ENCODE peak calls at places on chromosomes 3 and 15, in five cellular contexts. Y is upper lobe of right lung, H is small intestine, P is H1, Z is breast epithelium. R is an unnamed sample.

GRCh38 chr15:59268199-59268979 is 61.7 kb downstream of the LDHAL6B start:
- DNase-seq in Y (no peak), H (no peak), P (no peak), Z (no peak), R (no peak)

GRCh38 chr3:143207338-143207961 is 87.9 kb downstream of the CHST2 start:
- DNase-seq in Y (no peak), H (no peak), P (no peak), Z (no peak), R (no peak)

GRCh38 chr3:4950351-4950784 is 28.9 kb upstream of the BHLHE40 start:
- DNase-seq in Y (no peak), H (no peak), P (no peak), Z (no peak), R (no peak)

GRCh38 chr3:4993276-4994143 is 14.3 kb downstream of the BHLHE40 start:
- DNase-seq in Y (no peak), H (no peak), P (no peak), Z (peak; percentile 10), R (no peak)

GRCh38 chr3:177208223-177208622 is 10.9 kb upstream of the TBL1XR1 start:
- DNase-seq in Y (no peak), H (no peak), P (no peak), Z (no peak), R (no peak)

GRCh38 chr3:73036694-73037368 is 24.6 kb upstream of the EBLN2 start:
- DNase-seq in Y (no peak), H (no peak), P (no peak), Z (no peak), R (no peak)

GRCh38 chr3:140296796-140297352 is 361.9 kb downstream of the CLSTN2 start:
- DNase-seq in Y (no peak), H (no peak), P (no peak), Z (no peak), R (no peak)

GRCh38 chr15:98942966-98943584 is 64.5 kb downstream of the PGPEP1L start:
- DNase-seq in Y (no peak), H (no peak), P (no peak), Z (no peak), R (no peak)

GRCh38 chr15:29268706-29269484 is 727 bp downstream of the NSMCE3 start:
- DNase-seq in Y (peak; percentile 68), H (peak; percentile 49), P (no peak), Z (peak; percentile 30), R (peak; percentile 47)

GRCh38 chr3:162376761-162377160 is 880.2 kb downstream of the OTOL1 start:
- DNase-seq in Y (no peak), H (no peak), P (no peak), Z (no peak), R (no peak)

GRCh38 chr15:99167201-99167600 is 62.3 kb downstream of the SYNM start:
- DNase-seq in Y (no peak), H (no peak), P (no peak), Z (no peak), R (no peak)

GRCh38 chr3:137263982-137264777 is 306.4 kb downstream of the IL20RB start:
- DNase-seq in Y (no peak), H (no peak), P (no peak), Z (no peak), R (peak; percentile 7)

GRCh38 chr3:39192490-39193092 is at the start of gene XIRP1:
- DNase-seq in Y (no peak), H (no peak), P (no peak), Z (no peak), R (no peak)

GRCh38 chr3:33775363-33775762 is 23.1 kb upstream of the PDCD6IP start:
- DNase-seq in Y (no peak), H (no peak), P (no peak), Z (no peak), R (no peak)

GRCh38 chr3:165279471-165279870 is 83.3 kb upstream of the SLITRK3 start:
- DNase-seq in Y (no peak), H (no peak), P (no peak), Z (no peak), R (no peak)

GRCh38 chr15:38941399-38941953 is 376.9 kb upstream of the RASGRP1 start:
- DNase-seq in Y (no peak), H (peak; percentile 56), P (no peak), Z (no peak), R (no peak)

GRCh38 chr3:58690490-58690889 is 23.9 kb upstream of the FAM3D start:
- DNase-seq in Y (no peak), H (peak; percentile 81), P (no peak), Z (no peak), R (no peak)

GRCh38 chr15:55255714-55256113 is 33.9 kb downstream of the RAB27A start:
- DNase-seq in Y (no peak), H (peak; percentile 56), P (no peak), Z (no peak), R (no peak)

GRCh38 chr15:83380682-83381081 is 66.5 kb upstream of the SH3GL3 start:
- DNase-seq in Y (peak; percentile 70), H (peak; percentile 9), P (no peak), Z (peak; percentile 66), R (peak; percentile 8)

GRCh38 chr15:24898715-24899278 is 56.0 kb upstream of the SNRPN start:
- DNase-seq in Y (no peak), H (no peak), P (peak; percentile 34), Z (no peak), R (no peak)

GRCh38 chr15:91032919-91033803 is 10.8 kb upstream of the VPS33B start:
- DNase-seq in Y (peak; percentile 91), H (peak; percentile 90), P (peak; percentile 82), Z (peak; percentile 25), R (peak; percentile 88)

GRCh38 chr15:45387379-45388007 is 9.1 kb upstream of the GATM start:
- DNase-seq in Y (no peak), H (peak; percentile 51), P (no peak), Z (no peak), R (no peak)

GRCh38 chr3:71251156-71251775 is 332.3 kb downstream of the FOXP1 start:
- DNase-seq in Y (no peak), H (no peak), P (no peak), Z (no peak), R (no peak)

GRCh38 chr3:47133641-47134040 is 30.3 kb downstream of the SETD2 start:
- DNase-seq in Y (no peak), H (no peak), P (no peak), Z (no peak), R (no peak)

GRCh38 chr3:135145581-135145980 is 350.5 kb downstream of the EPHB1 start:
- DNase-seq in Y (no peak), H (no peak), P (no peak), Z (no peak), R (no peak)

DNA sequence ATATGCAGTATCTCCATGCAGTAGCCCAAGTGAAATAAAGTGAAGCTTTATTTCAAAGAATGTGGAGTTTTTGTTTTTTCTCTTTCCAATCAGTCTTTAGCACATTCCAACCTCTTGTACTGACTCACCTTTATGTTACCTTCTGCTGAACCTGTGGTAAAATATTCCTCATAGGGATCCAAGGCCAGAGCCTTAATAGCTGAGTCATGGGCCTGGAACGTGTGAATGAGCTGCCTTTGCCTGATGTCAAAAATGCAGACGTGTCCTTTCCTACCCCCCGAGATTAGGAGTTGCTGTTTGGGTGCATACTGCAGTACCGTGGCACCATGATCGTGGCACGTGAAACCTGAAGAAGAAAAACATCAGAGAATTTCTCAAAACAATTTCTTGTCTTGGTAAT is 108.5 kb downstream of the GLDN start:
- DNase-seq in Y (no peak), H (no peak), P (no peak), Z (no peak), R (no peak)
- H3K4me3 ChIP-seq in Y (no peak overlapping the region), H (no peak overlapping the region), P (no peak overlapping the region), Z (no peak overlapping the region), R (no peak overlapping the region)

GRCh38 chr3:129558772-129559564 is 16.0 kb downstream of the H1-8 start:
- DNase-seq in Y (no peak), H (no peak), P (peak; percentile 15), Z (no peak), R (no peak)

GRCh38 chr3:129559565-129560079 is 16.6 kb downstream of the H1-8 start:
- DNase-seq in Y (no peak), H (no peak), P (no peak), Z (no peak), R (no peak)

GRCh38 chr3:129561619-129562248 is 18.8 kb downstream of the H1-8 start:
- DNase-seq in Y (no peak), H (no peak), P (no peak), Z (no peak), R (no peak)

GRCh38 chr3:129560931-129561594 is 18.1 kb downstream of the H1-8 start:
- DNase-seq in Y (peak; percentile 82), H (no peak), P (no peak), Z (peak; percentile 30), R (peak; percentile 57)

GRCh38 chr3:129560269-129560787 is 17.4 kb downstream of the H1-8 start:
- DNase-seq in Y (no peak), H (no peak), P (no peak), Z (no peak), R (no peak)
- H3K4me3 ChIP-seq in Y (no peak overlapping the region), H (no peak overlapping the region), P (no peak overlapping the region), Z (no peak overlapping the region), R (no peak overlapping the region)

GRCh38 chr3:42707620-42708355 is 5.2 kb upstream of the HHATL start:
- DNase-seq in Y (peak; percentile 46), H (no peak), P (no peak), Z (no peak), R (no peak)

GRCh38 chr3:42704136-42704841 is 1.7 kb upstream of the HHATL start:
- DNase-seq in Y (no peak), H (no peak), P (no peak), Z (no peak), R (no peak)

GRCh38 chr3:42706721-42707619 is 4.4 kb upstream of the HHATL start:
- DNase-seq in Y (peak; percentile 47), H (no peak), P (no peak), Z (no peak), R (no peak)

GRCh38 chr3:42705039-42705767 is 2.6 kb upstream of the HHATL start:
- DNase-seq in Y (peak; percentile 51), H (no peak), P (no peak), Z (no peak), R (no peak)

DNA sequence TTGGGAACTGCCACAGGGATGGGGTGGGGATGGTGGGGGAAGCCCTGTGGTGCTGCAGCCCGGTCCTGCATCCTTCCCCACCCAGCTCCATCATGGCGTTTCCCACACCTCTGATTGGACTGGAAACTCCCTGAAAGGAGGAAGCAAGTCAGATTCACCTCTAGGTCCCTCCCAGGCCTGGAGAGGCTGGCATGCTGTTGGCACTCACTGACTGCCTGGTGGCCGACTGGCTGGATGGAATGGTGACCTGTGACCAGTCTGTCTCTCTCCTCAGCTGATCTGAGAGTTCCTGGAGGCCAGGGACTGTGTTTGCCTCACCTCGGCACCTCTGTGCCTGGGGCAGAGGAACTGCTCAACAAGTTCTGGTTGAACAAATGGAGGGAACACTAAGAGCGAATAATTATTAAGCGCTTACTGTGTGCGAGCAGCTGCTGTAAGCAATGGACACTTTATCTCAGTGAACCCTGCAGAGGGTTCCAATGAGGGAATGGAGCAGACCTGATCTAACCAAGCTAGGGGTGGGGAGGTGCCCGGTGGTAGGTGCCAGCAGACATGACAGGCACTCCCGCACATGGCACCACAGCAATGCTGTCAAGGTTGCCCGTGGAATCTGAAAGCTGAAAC is 3.5 kb upstream of the HHATL start:
- DNase-seq in Y (peak; percentile 45), H (no peak), P (no peak), Z (no peak), R (no peak)
- H3K4me3 ChIP-seq in Y (no peak overlapping the region), H (no peak overlapping the region), P (no peak overlapping the region), Z (no peak overlapping the region), R (no peak overlapping the region)

DNA sequence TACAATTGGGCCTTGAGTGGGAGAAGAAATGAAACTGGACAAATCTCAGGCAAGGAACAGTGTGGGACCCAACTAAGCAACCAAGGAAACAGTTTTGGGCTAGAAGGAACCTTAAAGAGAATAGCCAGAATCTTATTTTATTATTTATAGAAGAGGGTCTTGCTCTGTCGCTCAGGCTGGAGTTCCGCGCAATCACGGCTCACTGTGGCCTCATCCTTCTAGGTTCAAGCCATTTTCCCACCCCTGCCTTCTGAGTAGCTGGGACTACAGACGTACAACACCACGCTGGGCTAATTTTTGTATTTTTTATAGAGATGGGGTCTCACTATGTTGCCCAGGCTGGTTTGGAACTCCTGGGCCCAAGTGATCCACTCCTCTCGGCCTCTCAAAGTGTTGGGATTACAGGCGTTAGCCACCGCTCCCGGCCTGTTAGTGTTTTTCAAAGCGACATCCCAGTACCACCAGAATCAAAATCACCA is 734 bp upstream of the WDR76 start:
- DNase-seq in Y (no peak), H (no peak), P (no peak), Z (peak; percentile 15), R (no peak)
- H3K4me3 ChIP-seq in Y (peak overlapping the region; percentile 71), H (no peak overlapping the region), P (no peak overlapping the region), Z (peak overlapping the region; percentile 58), R (peak overlapping the region; percentile 38)